ENCODE peak calls at places on chromosome 10, in nine cellular contexts. U, D, R, X, Y, H, G, O and T are unnamed samples.

GRCh38 chr10:14839305-14839695 is 1.2 kb downstream of the HSPA14 start:
- DNase-seq in U (no peak), D (no peak), R (no peak), X (no peak), Y (no peak), H (peak), G (no peak), O (no peak), T (no peak)

GRCh38 chr10:61000769-61001730 is 57.1 kb upstream of the RHOBTB1 start:
- DNase-seq in U (no peak), D (peak), R (no peak), X (no peak), Y (peak), H (no peak), G (no peak), O (no peak), T (peak)

GRCh38 chr10:3848005-3848767 is 63.2 kb upstream of the KLF6 start:
- DNase-seq in U (no peak), D (no peak), R (no peak), X (no peak), Y (no peak), H (no peak), G (no peak), O (no peak), T (peak)

GRCh38 chr10:16717617-16718395 is 99.4 kb downstream of the RSU1 start:
- DNase-seq in U (no peak), D (no peak), R (no peak), X (no peak), Y (no peak), H (no peak), G (no peak), O (no peak), T (peak)

GRCh38 chr10:119208553-119208940 is 1.2 kb downstream of the GRK5 start:
- DNase-seq in U (no peak), D (no peak), R (no peak), X (no peak), Y (no peak), H (no peak), G (no peak), O (no peak), T (no peak)

GRCh38 chr10:90925078-90926029 is 4.5 kb upstream of the ANKRD1 start:
- DNase-seq in U (no peak), D (no peak), R (no peak), X (no peak), Y (no peak), H (no peak), G (no peak), O (no peak), T (no peak)

GRCh38 chr10:129466703-129467345 is at the start of gene MGMT:
- DNase-seq in U (peak), D (peak), R (peak), X (peak), Y (peak), H (peak), G (peak), O (peak), T (peak)

GRCh38 chr10:76112826-76113150 is 681.4 kb downstream of the LRMDA start:
- DNase-seq in U (no peak), D (no peak), R (no peak), X (no peak), Y (no peak), H (no peak), G (no peak), O (no peak), T (no peak)

GRCh38 chr10:28177944-28178637 is 124.8 kb downstream of the MPP7 start:
- DNase-seq in U (no peak), D (no peak), R (no peak), X (no peak), Y (no peak), H (no peak), G (no peak), O (no peak), T (peak)

GRCh38 chr10:80182986-80183385 is 22.4 kb downstream of the ANXA11 start:
- DNase-seq in U (no peak), D (no peak), R (no peak), X (no peak), Y (no peak), H (no peak), G (no peak), O (no peak), T (no peak)

GRCh38 chr10:53748319-53748718 is 975.7 kb upstream of the MBL2 start:
- DNase-seq in U (no peak), D (no peak), R (no peak), X (no peak), Y (no peak), H (no peak), G (no peak), O (no peak), T (no peak)

GRCh38 chr10:80498833-80499671 is 38.6 kb upstream of the SH2D4B start:
- DNase-seq in U (peak), D (peak), R (peak), X (no peak), Y (peak), H (peak), G (peak), O (peak), T (peak)

GRCh38 chr10:73644015-73644743 is 2.9 kb upstream of the MYOZ1 start:
- DNase-seq in U (no peak), D (peak), R (no peak), X (peak), Y (peak), H (peak), G (peak), O (peak), T (peak)

GRCh38 chr10:77939561-77940001 is 13.0 kb upstream of the DLG5 start:
- DNase-seq in U (peak), D (peak), R (peak), X (no peak), Y (no peak), H (no peak), G (no peak), O (no peak), T (peak)

GRCh38 chr10:48885376-48885775 is 54.3 kb downstream of the LRRC18 start:
- DNase-seq in U (no peak), D (no peak), R (no peak), X (no peak), Y (no peak), H (no peak), G (no peak), O (peak), T (no peak)

GRCh38 chr10:78868456-78868855 is 200.3 kb upstream of the ZMIZ1 start:
- DNase-seq in U (no peak), D (no peak), R (no peak), X (no peak), Y (no peak), H (no peak), G (no peak), O (no peak), T (no peak)

GRCh38 chr10:53356616-53357349 is 584.2 kb upstream of the MBL2 start:
- DNase-seq in U (no peak), D (no peak), R (no peak), X (no peak), Y (no peak), H (no peak), G (no peak), O (no peak), T (peak)

GRCh38 chr10:79246606-79247275 is 100.5 kb upstream of the PPIF start:
- DNase-seq in U (no peak), D (peak), R (peak), X (no peak), Y (no peak), H (peak), G (no peak), O (no peak), T (no peak)

GRCh38 chr10:94320285-94320914 is 42.3 kb downstream of the NOC3L start:
- DNase-seq in U (peak), D (peak), R (peak), X (peak), Y (peak), H (peak), G (no peak), O (peak), T (peak)

GRCh38 chr10:48880016-48880705 is 59.5 kb downstream of the LRRC18 start:
- DNase-seq in U (no peak), D (no peak), R (no peak), X (no peak), Y (no peak), H (no peak), G (no peak), O (no peak), T (no peak)

GRCh38 chr10:119198438-119198837 is 8.9 kb upstream of the GRK5 start:
- DNase-seq in U (no peak), D (peak), R (no peak), X (no peak), Y (no peak), H (peak), G (no peak), O (no peak), T (no peak)

GRCh38 chr10:6356280-6356793 is 153.6 kb downstream of the PFKFB3 start:
- DNase-seq in U (no peak), D (no peak), R (no peak), X (no peak), Y (no peak), H (no peak), G (no peak), O (no peak), T (no peak)

GRCh38 chr10:73773152-73773879 is 8.5 kb upstream of the CHCHD1 start:
- DNase-seq in U (no peak), D (no peak), R (no peak), X (peak), Y (no peak), H (no peak), G (no peak), O (no peak), T (no peak)

GRCh38 chr10:44476421-44476820 is 91.5 kb upstream of the CXCL12 start:
- DNase-seq in U (no peak), D (no peak), R (no peak), X (no peak), Y (no peak), H (no peak), G (no peak), O (no peak), T (no peak)

GRCh38 chr10:28201666-28202400 is 101.0 kb downstream of the MPP7 start:
- DNase-seq in U (no peak), D (no peak), R (no peak), X (no peak), Y (no peak), H (no peak), G (no peak), O (no peak), T (no peak)

GRCh38 chr10:84118395-84119006 is 20.8 kb upstream of the GHITM start:
- DNase-seq in U (no peak), D (no peak), R (no peak), X (no peak), Y (no peak), H (no peak), G (no peak), O (peak), T (no peak)

GRCh38 chr10:112765717-112766235 is 184.3 kb upstream of the TCF7L2 start:
- DNase-seq in U (no peak), D (no peak), R (no peak), X (no peak), Y (no peak), H (no peak), G (no peak), O (no peak), T (no peak)

GRCh38 chr10:63352976-63353375 is 112.8 kb downstream of the JMJD1C start:
- DNase-seq in U (no peak), D (no peak), R (no peak), X (no peak), Y (no peak), H (no peak), G (no peak), O (no peak), T (no peak)

GRCh38 chr10:102065561-102066420 is 642 bp downstream of the HPS6 start:
- DNase-seq in U (no peak), D (peak), R (peak), X (peak), Y (no peak), H (peak), G (no peak), O (no peak), T (no peak)

GRCh38 chr10:119762805-119763798 is 37.3 kb downstream of the INPP5F start:
- DNase-seq in U (no peak), D (no peak), R (no peak), X (no peak), Y (no peak), H (no peak), G (no peak), O (no peak), T (peak)

GRCh38 chr10:43236176-43236850 is 30.6 kb downstream of the RASGEF1A start:
- DNase-seq in U (no peak), D (no peak), R (no peak), X (peak), Y (no peak), H (no peak), G (no peak), O (no peak), T (no peak)

GRCh38 chr10:121949473-121949872 is 21.6 kb upstream of the ATE1 start:
- DNase-seq in U (no peak), D (no peak), R (no peak), X (no peak), Y (no peak), H (no peak), G (no peak), O (no peak), T (no peak)

GRCh38 chr10:132394936-132395703 is 1.9 kb upstream of the PWWP2B start:
- DNase-seq in U (no peak), D (no peak), R (peak), X (no peak), Y (no peak), H (no peak), G (no peak), O (no peak), T (no peak)

GRCh38 chr10:132397036-132397541 is at the start of gene PWWP2B:
- DNase-seq in U (no peak), D (no peak), R (peak), X (peak), Y (no peak), H (no peak), G (no peak), O (no peak), T (no peak)

GRCh38 chr10:132395704-132396494 is 1.1 kb upstream of the PWWP2B start:
- DNase-seq in U (no peak), D (peak), R (peak), X (peak), Y (peak), H (peak), G (no peak), O (no peak), T (no peak)

GRCh38 chr10:132397671-132398565 is 918 bp downstream of the PWWP2B start:
- DNase-seq in U (no peak), D (peak), R (peak), X (no peak), Y (no peak), H (no peak), G (no peak), O (no peak), T (peak)

GRCh38 chr10:132396495-132397035 is 435 bp upstream of the PWWP2B start:
- DNase-seq in U (no peak), D (peak), R (peak), X (peak), Y (no peak), H (peak), G (no peak), O (no peak), T (no peak)
- H3K4me3 ChIP-seq in U (peak), D (no peak), R (peak), X (peak), Y (peak), H (peak), G (peak), O (peak), T (peak)

GRCh38 chr10:82150123-82150900 is 275.3 kb downstream of the NRG3 start:
- DNase-seq in U (peak), D (peak), R (peak), X (no peak), Y (no peak), H (peak), G (no peak), O (no peak), T (no peak)
- TF ChIP-seq CTCF in U (peak), D (no peak), R (no peak), X (no peak), Y (peak), H (no peak), G (no peak), O (no peak), T (no peak)

GRCh38 chr10:72449842-72450495 is 95.2 kb upstream of the DNAJB12 start:
- DNase-seq in U (peak), D (peak), R (no peak), X (no peak), Y (no peak), H (peak), G (no peak), O (no peak), T (no peak)
- H3K4me3 ChIP-seq in U (no peak), D (no peak), R (no peak), X (no peak), Y (no peak), H (no peak), G (no peak), O (no peak), T (no peak)

DNA sequence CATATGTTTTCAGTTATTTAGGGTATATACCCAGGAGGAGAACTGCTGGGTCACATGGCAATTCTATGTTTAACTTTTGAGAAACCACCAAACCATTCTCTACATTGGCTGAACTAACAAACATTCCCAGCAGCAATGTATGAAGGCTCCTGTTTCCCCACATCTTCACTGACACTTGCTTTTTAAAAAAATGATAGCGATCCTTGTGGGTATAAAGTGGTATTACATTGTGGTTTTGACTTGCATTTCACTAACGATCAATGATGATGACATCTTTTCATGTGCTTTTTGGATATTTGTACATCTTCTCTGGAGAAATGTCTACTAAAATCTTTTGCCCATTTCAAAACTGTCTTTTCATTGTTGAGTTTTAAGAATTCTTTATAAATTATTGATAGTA is 51.2 kb upstream of the ANAPC16 start:
- DNase-seq in U (no peak), D (no peak), R (no peak), X (no peak), Y (no peak), H (no peak), G (no peak), O (no peak), T (no peak)
- TF ChIP-seq CTCF in U (no peak), D (no peak), R (no peak), X (peak), Y (no peak), H (peak), G (no peak), O (peak), T (no peak)

GRCh38 chr10:30182191-30183075 is 123.0 kb upstream of the JCAD start:
- DNase-seq in U (no peak), D (peak), R (peak), X (no peak), Y (no peak), H (no peak), G (no peak), O (no peak), T (peak)
- H3K4me3 ChIP-seq in U (no peak), D (no peak), R (no peak), X (no peak), Y (no peak), H (no peak), G (no peak), O (no peak), T (no peak)

GRCh38 chr10:12483996-12484944 is 134.9 kb downstream of the CAMK1D start:
- DNase-seq in U (no peak), D (no peak), R (no peak), X (no peak), Y (no peak), H (no peak), G (no peak), O (no peak), T (no peak)

GRCh38 chr10:12487366-12487765 is 138.0 kb downstream of the CAMK1D start:
- DNase-seq in U (no peak), D (no peak), R (no peak), X (no peak), Y (no peak), H (no peak), G (no peak), O (no peak), T (no peak)

GRCh38 chr10:12482586-12482985 is 133.2 kb downstream of the CAMK1D start:
- DNase-seq in U (no peak), D (no peak), R (no peak), X (no peak), Y (no peak), H (no peak), G (no peak), O (no peak), T (no peak)

GRCh38 chr10:12481956-12482355 is 132.6 kb downstream of the CAMK1D start:
- DNase-seq in U (no peak), D (no peak), R (no peak), X (no peak), Y (no peak), H (no peak), G (no peak), O (no peak), T (no peak)

DNA sequence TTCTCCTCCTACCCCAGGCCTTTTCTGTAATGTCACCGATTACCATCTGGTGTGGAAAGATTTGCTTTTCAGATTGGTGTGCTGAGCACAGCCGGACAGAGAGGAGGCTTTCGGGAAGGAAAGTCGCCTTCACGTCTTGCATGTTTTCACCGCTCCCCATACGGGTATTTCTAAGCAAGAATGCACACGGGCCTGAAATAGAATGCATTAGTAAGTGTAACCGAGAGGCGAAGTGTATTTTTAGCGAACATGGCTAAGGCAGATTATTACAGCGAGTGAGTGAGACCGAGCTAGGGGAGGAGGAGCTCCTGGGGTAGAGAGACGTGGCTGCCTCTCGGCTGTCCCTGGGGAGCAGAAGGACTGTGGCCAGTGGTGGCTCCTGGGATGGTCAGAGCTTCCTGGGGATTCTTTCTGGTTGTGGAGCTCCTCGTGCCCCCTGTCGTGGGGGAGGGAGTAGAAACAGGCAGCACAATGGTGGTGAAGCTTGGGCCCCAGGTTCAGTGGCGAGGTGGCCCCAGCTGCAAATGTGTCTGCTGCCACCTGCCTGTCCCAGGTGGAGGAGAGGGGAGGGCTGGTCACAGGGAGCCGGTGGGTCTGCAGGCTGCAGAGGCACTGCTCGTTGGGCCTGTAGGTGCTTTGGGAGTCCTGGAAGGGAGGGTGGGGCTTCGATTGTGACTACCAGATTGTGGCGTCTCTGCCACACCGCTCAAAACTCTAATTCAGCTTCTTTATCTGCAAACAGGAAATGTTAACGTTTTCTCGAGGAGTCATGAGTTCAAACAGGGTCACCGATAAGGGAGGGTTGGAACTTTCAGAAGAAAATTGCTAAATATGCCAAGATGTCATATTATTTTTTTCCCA is 135.8 kb downstream of the CAMK1D start:
- DNase-seq in U (no peak), D (peak), R (no peak), X (peak), Y (no peak), H (no peak), G (peak), O (no peak), T (no peak)
- TF ChIP-seq CTCF in U (peak), D (no peak), R (no peak), X (no peak), Y (no peak), H (no peak), G (no peak), O (no peak), T (no peak)

DNA sequence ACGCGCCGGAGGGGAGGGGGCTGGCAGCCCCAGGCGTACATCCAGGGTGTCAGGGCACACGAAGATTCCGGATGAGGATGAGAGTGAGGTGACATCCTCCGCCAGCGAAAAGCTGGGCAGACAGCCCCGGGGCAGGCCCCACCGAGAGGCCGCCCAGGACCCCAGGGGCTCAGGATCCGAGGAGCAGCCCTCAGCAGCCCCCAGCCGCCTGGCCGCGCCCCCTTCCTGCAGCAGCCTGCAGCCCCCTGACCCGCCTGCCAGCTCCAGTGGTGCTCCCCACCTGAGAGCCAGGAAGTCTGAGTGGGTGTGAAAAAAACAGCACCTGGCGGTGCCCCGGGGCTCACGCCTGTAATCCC is 3.2 kb downstream of the GJD4 start:
- DNase-seq in U (no peak), D (no peak), R (no peak), X (no peak), Y (no peak), H (no peak), G (no peak), O (no peak), T (no peak)
- H3K4me3 ChIP-seq in U (no peak), D (no peak), R (peak), X (peak), Y (peak), H (peak), G (peak), O (no peak), T (peak)

GRCh38 chr10:68756246-68756645 is 35.2 kb downstream of the CCAR1 start:
- DNase-seq in U (no peak), D (no peak), R (no peak), X (no peak), Y (no peak), H (no peak), G (no peak), O (no peak), T (no peak)

GRCh38 chr10:68759967-68760366 is 38.9 kb downstream of the CCAR1 start:
- DNase-seq in U (no peak), D (no peak), R (no peak), X (no peak), Y (no peak), H (no peak), G (no peak), O (no peak), T (no peak)

GRCh38 chr10:68756766-68757165 is 35.7 kb downstream of the CCAR1 start:
- DNase-seq in U (no peak), D (no peak), R (no peak), X (no peak), Y (no peak), H (no peak), G (no peak), O (no peak), T (no peak)

GRCh38 chr10:68759223-68759863 is 38.3 kb downstream of the CCAR1 start:
- DNase-seq in U (no peak), D (no peak), R (no peak), X (no peak), Y (no peak), H (no peak), G (no peak), O (no peak), T (no peak)
- TF ChIP-seq CTCF in U (no peak), D (no peak), R (no peak), X (no peak), Y (no peak), H (no peak), G (no peak), O (no peak), T (no peak)